ENCODE peak calls at places on chromosomes 3 and 15, in six cellular contexts. G, M, B, J, Z and H are unnamed samples.
A peak's percentile ranks its signal among the peaks of the same experiment; 100 is the strongest.

GRCh38 chr15:100710213-100710612 is 107.8 kb downstream of the ASB7 start:
- DNase-seq in G (no peak), M (no peak), B (no peak), J (no peak), Z (no peak), H (no peak)

GRCh38 chr3:146543461-146544012 is 870 bp downstream of the PLSCR1 start:
- DNase-seq in G (no peak), M (no peak), B (no peak), J (peak; percentile 50), Z (no peak), H (no peak)

GRCh38 chr3:29274667-29275066 is 6.2 kb upstream of the RBMS3 start:
- DNase-seq in G (no peak), M (no peak), B (no peak), J (no peak), Z (no peak), H (no peak)

GRCh38 chr3:72683068-72683467 is 165.2 kb downstream of the SHQ1 start:
- DNase-seq in G (no peak), M (peak; percentile 57), B (no peak), J (no peak), Z (no peak), H (no peak)

GRCh38 chr3:86991482-86991815 is 500 bp upstream of the VGLL3 start:
- DNase-seq in G (no peak), M (no peak), B (no peak), J (no peak), Z (no peak), H (no peak)

GRCh38 chr15:80418892-80419537 is 14.8 kb downstream of the ARNT2 start:
- DNase-seq in G (no peak), M (no peak), B (no peak), J (peak; percentile 16), Z (peak; percentile 88), H (no peak)

GRCh38 chr3:69842789-69843188 is 103.5 kb downstream of the MITF start:
- DNase-seq in G (no peak), M (no peak), B (no peak), J (no peak), Z (no peak), H (no peak)

GRCh38 chr3:170563712-170564423 is 22.0 kb downstream of the SLC7A14 start:
- DNase-seq in G (no peak), M (peak; percentile 23), B (no peak), J (peak; percentile 86), Z (peak; percentile 4), H (no peak)

GRCh38 chr3:13072239-13073041 is 789 bp downstream of the IQSEC1 start:
- DNase-seq in G (peak; percentile 61), M (peak; percentile 36), B (no peak), J (no peak), Z (peak; percentile 60), H (no peak)

GRCh38 chr15:99467861-99468460 is 97.8 kb upstream of the MEF2A start:
- DNase-seq in G (no peak), M (no peak), B (no peak), J (no peak), Z (no peak), H (peak; percentile 64)

GRCh38 chr15:74369084-74369745 is 1.8 kb upstream of the CYP11A1 start:
- DNase-seq in G (no peak), M (no peak), B (no peak), J (no peak), Z (no peak), H (no peak)

GRCh38 chr15:83092309-83092976 is 15.0 kb upstream of the TM6SF1 start:
- DNase-seq in G (no peak), M (no peak), B (no peak), J (peak; percentile 95), Z (no peak), H (no peak)

GRCh38 chr3:186901135-186901734 is 29.1 kb upstream of the ST6GAL1 start:
- DNase-seq in G (no peak), M (no peak), B (no peak), J (peak; percentile 56), Z (no peak), H (no peak)

GRCh38 chr3:25463850-25464418 is 35.9 kb downstream of the RARB start:
- DNase-seq in G (no peak), M (no peak), B (no peak), J (no peak), Z (no peak), H (no peak)

GRCh38 chr3:150469031-150469930 is 61.2 kb downstream of the TSC22D2 start:
- DNase-seq in G (no peak), M (no peak), B (no peak), J (peak; percentile 88), Z (no peak), H (no peak)

GRCh38 chr3:141275032-141275422 is 43.4 kb downstream of the PXYLP1 start:
- DNase-seq in G (peak; percentile 27), M (no peak), B (no peak), J (no peak), Z (no peak), H (peak; percentile 46)

GRCh38 chr15:61449306-61449705 is 220.2 kb upstream of the RORA start:
- DNase-seq in G (no peak), M (no peak), B (no peak), J (no peak), Z (peak; percentile 41), H (no peak)

GRCh38 chr3:13578246-13578645 is 29.3 kb downstream of the FBLN2 start:
- DNase-seq in G (no peak), M (no peak), B (no peak), J (no peak), Z (no peak), H (no peak)

GRCh38 chr3:193621127-193621526 is 28.1 kb downstream of the OPA1 start:
- DNase-seq in G (no peak), M (no peak), B (no peak), J (no peak), Z (no peak), H (no peak)

GRCh38 chr3:5138214-5138981 is 16.3 kb downstream of the ARL8B start:
- DNase-seq in G (no peak), M (no peak), B (no peak), J (peak; percentile 23), Z (no peak), H (no peak)

GRCh38 chr3:11641683-11642407 is 1.9 kb downstream of the VGLL4 start:
- DNase-seq in G (no peak), M (no peak), B (no peak), J (peak; percentile 76), Z (peak; percentile 51), H (no peak)

GRCh38 chr15:67543348-67543718 is 830 bp downstream of the MAP2K5 start:
- DNase-seq in G (no peak), M (no peak), B (no peak), J (peak; percentile 25), Z (no peak), H (no peak)

GRCh38 chr3:30471076-30471475 is 135.3 kb upstream of the TGFBR2 start:
- DNase-seq in G (no peak), M (no peak), B (no peak), J (peak; percentile 11), Z (no peak), H (no peak)

GRCh38 chr15:22845289-22845900 is 6.9 kb downstream of the NIPA2 start:
- DNase-seq in G (no peak), M (no peak), B (no peak), J (no peak), Z (peak; percentile 73), H (no peak)

GRCh38 chr15:57596978-57597377 is 5.3 kb downstream of the MYZAP start:
- DNase-seq in G (no peak), M (no peak), B (peak; percentile 40), J (no peak), Z (no peak), H (no peak)

GRCh38 chr3:194117114-194117845 is 18.7 kb upstream of the HES1 start:
- DNase-seq in G (no peak), M (no peak), B (no peak), J (no peak), Z (no peak), H (no peak)

GRCh38 chr3:101252307-101252706 is 68.1 kb downstream of the IMPG2 start:
- DNase-seq in G (no peak), M (no peak), B (no peak), J (no peak), Z (no peak), H (no peak)

GRCh38 chr3:99686955-99687612 is 48.7 kb downstream of the COL8A1 start:
- DNase-seq in G (peak; percentile 84), M (no peak), B (no peak), J (peak; percentile 71), Z (peak; percentile 76), H (no peak)

GRCh38 chr3:187305881-187306280 is 14.3 kb upstream of the MASP1 start:
- DNase-seq in G (no peak), M (no peak), B (no peak), J (no peak), Z (no peak), H (peak; percentile 71)

DNA sequence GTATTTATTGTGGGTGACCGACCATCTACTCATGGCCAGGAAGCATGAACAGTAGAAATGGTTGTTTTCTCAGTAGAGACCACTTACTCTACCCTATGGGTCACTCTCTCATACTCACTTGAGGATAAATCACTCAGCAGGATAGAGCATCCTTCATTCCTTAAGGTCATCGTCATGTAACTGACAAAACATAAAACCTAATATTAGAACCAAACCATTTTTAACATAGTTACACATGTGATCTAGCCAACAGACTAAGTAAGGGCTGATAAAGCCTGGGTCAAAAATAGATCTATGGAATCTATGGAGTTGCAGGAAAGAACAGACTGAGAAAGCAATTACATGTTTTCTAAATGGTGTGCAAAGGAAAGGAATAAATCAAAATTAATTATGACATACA is 769.1 kb downstream of the NTRK3 start:
- DNase-seq in G (no peak), M (no peak), B (no peak), J (no peak), Z (no peak), H (no peak)
- H3K27ac ChIP-seq in G (no peak overlapping the region), M (no peak overlapping the region), B (no peak overlapping the region), J (no peak overlapping the region), Z (no peak overlapping the region), H (no peak overlapping the region)

DNA sequence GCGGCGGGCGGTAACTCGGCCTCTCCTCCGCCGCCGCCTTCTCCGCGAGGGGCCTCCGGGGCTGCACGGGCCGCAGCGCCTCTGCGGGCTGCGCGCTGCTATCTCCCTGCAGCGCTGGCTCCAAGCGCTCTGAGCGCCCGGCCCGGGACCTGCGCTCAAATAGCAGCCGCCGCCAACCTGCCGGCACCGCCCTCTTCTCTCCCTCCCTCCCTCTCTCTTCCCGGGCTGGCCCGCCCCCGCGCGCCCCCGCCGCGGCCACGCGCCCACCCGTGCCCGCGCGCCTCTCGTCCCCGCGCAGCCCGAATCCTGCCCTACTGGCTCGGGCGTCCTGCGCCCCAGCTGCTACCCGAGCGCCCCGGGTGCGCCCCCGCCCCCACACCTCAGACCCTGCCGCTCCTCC is at the start of gene CACNA2D2:
- DNase-seq in G (peak; percentile 82), M (no peak), B (no peak), J (no peak), Z (peak; percentile 77), H (no peak)
- TF ChIP-seq POLR2AphosphoS5 in G (peak; percentile 76), M (no peak), B (no peak), J (no peak), Z (peak; percentile 83), H (no peak)

GRCh38 chr15:65868546-65869126 is 655 bp upstream of the RAB11A start:
- DNase-seq in G (no peak), M (no peak), B (no peak), J (no peak), Z (peak; percentile 48), H (no peak)
- H3K27ac ChIP-seq in G (no peak overlapping the region), M (peak overlapping the region; percentile 80), B (peak overlapping the region; percentile 99), J (peak overlapping the region; percentile 61), Z (peak overlapping the region; percentile 87), H (peak overlapping the region; percentile 96)

GRCh38 chr15:50590288-50590687 is 43.8 kb upstream of the USP50 start:
- DNase-seq in G (no peak), M (no peak), B (no peak), J (no peak), Z (no peak), H (no peak)

GRCh38 chr15:50593761-50594160 is 47.3 kb upstream of the USP50 start:
- DNase-seq in G (no peak), M (no peak), B (no peak), J (no peak), Z (no peak), H (no peak)

GRCh38 chr15:50594311-50594710 is 47.8 kb upstream of the USP50 start:
- DNase-seq in G (no peak), M (no peak), B (no peak), J (no peak), Z (no peak), H (no peak)
- TF ChIP-seq POLR2AphosphoS5 in G (no peak), M (no peak), B (no peak), J (no peak), Z (no peak), H (no peak)